ENCODE peak calls at places on chromosomes 11 and 22, in nine cellular contexts. C is amniotic stem cell, H is NCI-H1436, G is NCI-H1930, M is retina, S is ovary, E is neural crest cell, V is HTR-8/SVneo, O is AG09309. B is an unnamed sample.

GRCh38 chr11:109425554-109425953 is 3.6 kb downstream of the C11orf87 start:
- DNase-seq in C (no peak), H (no peak), G (no peak), M (peak; percentile 8), S (no peak), E (no peak), V (no peak), O (no peak), B (no peak)

GRCh38 chr11:86638673-86639072 is 33.7 kb downstream of the ME3 start:
- DNase-seq in C (no peak), H (no peak), G (no peak), M (no peak), S (no peak), E (no peak), V (no peak), O (no peak), B (no peak)

GRCh38 chr22:43381693-43382092 is 30.1 kb upstream of the MPPED1 start:
- DNase-seq in C (no peak), H (no peak), G (no peak), M (no peak), S (no peak), E (no peak), V (no peak), O (no peak), B (no peak)

GRCh38 chr11:92413757-92414513 is 189.3 kb downstream of the FAT3 start:
- DNase-seq in C (no peak), H (no peak), G (no peak), M (no peak), S (no peak), E (no peak), V (no peak), O (no peak), B (no peak)

GRCh38 chr11:23988381-23989006 is 508.4 kb upstream of the LUZP2 start:
- DNase-seq in C (no peak), H (no peak), G (no peak), M (no peak), S (no peak), E (no peak), V (no peak), O (no peak), B (no peak)

GRCh38 chr11:12704049-12704448 is 29.8 kb downstream of the TEAD1 start:
- DNase-seq in C (peak; percentile 88), H (no peak), G (no peak), M (no peak), S (no peak), E (no peak), V (peak; percentile 59), O (no peak), B (no peak)

GRCh38 chr11:11983427-11983826 is 25.0 kb downstream of the DKK3 start:
- DNase-seq in C (no peak), H (no peak), G (no peak), M (no peak), S (no peak), E (no peak), V (no peak), O (no peak), B (no peak)

GRCh38 chr11:21511835-21512440 is 680.9 kb upstream of the ANO5 start:
- DNase-seq in C (no peak), H (peak; percentile 60), G (peak; percentile 63), M (peak; percentile 36), S (no peak), E (peak; percentile 71), V (peak; percentile 2), O (no peak), B (peak; percentile 66)

GRCh38 chr11:104073950-104074349 is 37.5 kb downstream of the DDI1 start:
- DNase-seq in C (no peak), H (no peak), G (no peak), M (no peak), S (no peak), E (no peak), V (no peak), O (no peak), B (no peak)

GRCh38 chr11:133946541-133947297 is 10.0 kb downstream of the IGSF9B start:
- DNase-seq in C (no peak), H (peak; percentile 21), G (no peak), M (peak; percentile 84), S (peak; percentile 50), E (no peak), V (no peak), O (no peak), B (no peak)

GRCh38 chr11:8813658-8814057 is 97.3 kb upstream of the AKIP1 start:
- DNase-seq in C (peak; percentile 55), H (peak; percentile 38), G (peak; percentile 50), M (peak; percentile 66), S (peak; percentile 79), E (peak; percentile 75), V (peak; percentile 85), O (no peak), B (peak; percentile 79)

GRCh38 chr11:120180571-120181445 is 30.0 kb upstream of the OAF start:
- DNase-seq in C (no peak), H (no peak), G (no peak), M (peak; percentile 70), S (no peak), E (no peak), V (peak; percentile 30), O (no peak), B (peak; percentile 65)

GRCh38 chr11:44096360-44097188 is 1.1 kb downstream of the EXT2 start:
- DNase-seq in C (no peak), H (no peak), G (no peak), M (no peak), S (no peak), E (no peak), V (no peak), O (peak; percentile 28), B (no peak)

GRCh38 chr22:21921729-21922128 is 30.9 kb downstream of the PPM1F start:
- DNase-seq in C (no peak), H (no peak), G (no peak), M (no peak), S (peak; percentile 71), E (no peak), V (no peak), O (no peak), B (no peak)

GRCh38 chr11:123815116-123815515 is 9.0 kb upstream of the OR6M1 start:
- DNase-seq in C (no peak), H (no peak), G (no peak), M (no peak), S (no peak), E (no peak), V (no peak), O (no peak), B (no peak)